ENCODE peak calls at places on chromosomes 4 and X, in six cellular contexts. J is H1, R is H9, T is IMR-90, P is neuronal stem cell, Q is trophoblast cell. Y is an unnamed sample.
A peak's percentile ranks its signal among the peaks of the same experiment; 100 is the strongest.

GRCh38 chr4:150297861-150298474 is 219.7 kb downstream of the DCLK2 start:
- DNase-seq in J (no peak), R (no peak), T (peak; percentile 78), P (peak; percentile 43), Q (peak; percentile 76), Y (peak; percentile 61)

GRCh38 chr4:53490965-53491622 is 100.2 kb downstream of the LNX1 start:
- DNase-seq in J (no peak), R (no peak), T (peak; percentile 93), P (no peak), Q (peak; percentile 82), Y (peak; percentile 82)

GRCh38 chrX:50988649-50989048 is 78.1 kb downstream of the BMP15 start:
- DNase-seq in J (no peak), R (no peak), T (peak; percentile 33), P (no peak), Q (peak; percentile 54), Y (peak; percentile 18)

GRCh38 chrX:21799767-21800166 is 39.6 kb upstream of the MBTPS2 start:
- DNase-seq in J (no peak), R (no peak), T (no peak), P (no peak), Q (no peak), Y (peak; percentile 15)

GRCh38 chr4:8464376-8464775 is 23.8 kb downstream of the TRMT44 start:
- DNase-seq in J (no peak), R (no peak), T (no peak), P (no peak), Q (peak; percentile 89), Y (no peak)

GRCh38 chr4:78567502-78568075 is 16.0 kb downstream of the ANXA3 start:
- DNase-seq in J (no peak), R (no peak), T (no peak), P (no peak), Q (peak; percentile 72), Y (no peak)

GRCh38 chrX:30875957-30876356 is 13.1 kb downstream of the TAB3 start:
- DNase-seq in J (no peak), R (no peak), T (peak; percentile 87), P (no peak), Q (peak; percentile 76), Y (peak; percentile 83)

GRCh38 chrX:338281-338835 is 19.8 kb upstream of the GTPBP6 start:
- DNase-seq in J (no peak), R (no peak), T (no peak), P (no peak), Q (no peak), Y (no peak)

GRCh38 chrX:112058255-112058654 is 24.3 kb downstream of the TRPC5 start:
- DNase-seq in J (no peak), R (no peak), T (peak; percentile 81), P (no peak), Q (peak; percentile 88), Y (peak; percentile 64)

GRCh38 chrX:34631826-34632225 is 25.3 kb downstream of the TMEM47 start:
- DNase-seq in J (no peak), R (no peak), T (peak; percentile 30), P (no peak), Q (no peak), Y (no peak)

GRCh38 chrX:134821370-134821769 is 163.1 kb upstream of the PLAC1 start:
- DNase-seq in J (no peak), R (peak; percentile 30), T (peak; percentile 73), P (no peak), Q (no peak), Y (peak; percentile 87)

GRCh38 chr4:157095716-157096115 is 19.8 kb downstream of the GLRB start:
- DNase-seq in J (no peak), R (no peak), T (no peak), P (no peak), Q (no peak), Y (no peak)

GRCh38 chr4:183362916-183363542 is 40.8 kb upstream of the CLDN24 start:
- DNase-seq in J (no peak), R (no peak), T (peak; percentile 57), P (no peak), Q (no peak), Y (peak; percentile 5)

GRCh38 chr4:152117054-152117453 is 356.2 kb upstream of the GATB start:
- DNase-seq in J (no peak), R (no peak), T (no peak), P (no peak), Q (no peak), Y (no peak)

GRCh38 chr4:74527049-74527448 is 82.1 kb downstream of the AREG start:
- DNase-seq in J (no peak), R (no peak), T (no peak), P (no peak), Q (no peak), Y (peak; percentile 82)

GRCh38 chr4:55363618-55364420 is 17.8 kb downstream of the SRD5A3 start:
- DNase-seq in J (no peak), R (no peak), T (no peak), P (no peak), Q (no peak), Y (no peak)

GRCh38 chrX:74923942-74924448 is 1.3 kb downstream of the NEXMIF start:
- DNase-seq in J (no peak), R (no peak), T (no peak), P (peak; percentile 1), Q (no peak), Y (no peak)

DNA sequence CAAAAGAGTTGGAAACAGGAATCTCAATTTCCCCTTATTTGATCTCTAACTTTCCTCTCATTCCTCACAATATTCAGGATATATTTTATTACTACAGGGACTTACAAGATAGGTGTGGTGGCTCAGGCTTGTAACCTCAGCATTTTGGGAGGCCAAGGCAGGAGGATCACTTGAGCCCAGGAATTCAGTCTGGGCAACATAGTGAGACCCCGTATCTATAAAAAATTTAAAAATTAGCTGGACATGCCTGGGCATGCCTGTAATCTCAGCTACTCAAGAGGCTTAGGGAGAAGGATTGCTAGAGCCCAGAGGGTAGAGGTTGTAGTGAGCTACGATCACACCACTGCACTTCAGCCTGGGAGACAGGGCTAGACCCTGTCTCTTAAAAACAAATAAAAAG is 200.4 kb downstream of the CAMK2D start:
- DNase-seq in J (no peak), R (no peak), T (no peak), P (no peak), Q (no peak), Y (no peak)
- H4K8ac ChIP-seq in J (no peak overlapping the region), R (no peak overlapping the region), T (peak overlapping the region; percentile 76), P (no peak overlapping the region), Q (peak overlapping the region; percentile 16), Y (peak overlapping the region; percentile 24)

DNA sequence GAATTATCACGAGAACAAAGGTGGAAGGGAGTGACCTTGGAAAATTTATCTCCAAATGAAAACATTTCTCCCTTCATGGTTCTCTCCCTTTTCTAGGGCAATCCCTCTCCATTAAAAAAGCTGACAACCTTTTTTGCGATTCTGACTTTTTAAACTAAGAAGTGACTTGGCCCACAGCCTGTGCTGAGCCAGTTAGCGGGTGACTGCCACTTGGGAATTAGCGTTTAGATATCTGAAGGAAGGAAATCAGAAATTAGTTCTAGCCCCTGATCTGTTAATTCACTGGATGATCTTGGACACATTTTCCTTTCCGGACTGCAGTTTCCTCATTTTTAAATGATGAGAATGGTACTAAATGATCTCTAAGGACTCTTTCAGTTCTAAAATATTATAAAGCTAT is 245.0 kb downstream of the FBXO8 start:
- DNase-seq in J (no peak), R (no peak), T (no peak), P (no peak), Q (no peak), Y (no peak)
- H4K91ac ChIP-seq in J (no peak overlapping the region), R (no peak overlapping the region), T (no peak overlapping the region), P (no peak overlapping the region), Q (no peak overlapping the region), Y (no peak overlapping the region)

GRCh38 chr4:122783301-122784215 is 43.1 kb upstream of the FGF2 start:
- DNase-seq in J (peak; percentile 72), R (peak; percentile 94), T (peak; percentile 87), P (peak; percentile 65), Q (peak; percentile 92), Y (peak; percentile 76)

GRCh38 chr4:122787940-122788339 is 38.7 kb upstream of the FGF2 start:
- DNase-seq in J (no peak), R (no peak), T (no peak), P (no peak), Q (no peak), Y (no peak)

GRCh38 chr4:122784261-122784660 is 42.4 kb upstream of the FGF2 start:
- DNase-seq in J (no peak), R (no peak), T (no peak), P (no peak), Q (no peak), Y (no peak)

GRCh38 chr4:122788935-122789334 is 37.7 kb upstream of the FGF2 start:
- DNase-seq in J (no peak), R (no peak), T (no peak), P (no peak), Q (no peak), Y (no peak)

DNA sequence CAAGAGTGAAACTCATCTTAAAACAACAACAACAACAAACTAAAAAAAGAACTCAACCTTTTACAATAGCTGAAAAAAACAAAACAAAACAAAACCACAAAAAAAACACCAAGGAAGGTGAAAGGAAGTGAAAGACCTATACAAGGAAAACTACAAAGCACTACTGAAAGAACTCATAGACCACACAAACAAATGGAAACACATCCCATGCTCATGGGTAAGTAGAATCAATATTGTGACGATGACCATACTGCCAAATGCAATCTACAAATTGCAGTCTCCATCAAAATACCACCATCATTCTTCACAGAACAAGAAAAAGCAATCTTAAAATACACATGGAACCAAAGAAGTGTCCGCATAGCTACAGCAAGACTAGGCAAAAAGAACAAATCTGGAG is 41.5 kb upstream of the FGF2 start:
- DNase-seq in J (no peak), R (no peak), T (no peak), P (no peak), Q (no peak), Y (no peak)
- H4K8ac ChIP-seq in J (no peak overlapping the region), R (no peak overlapping the region), T (no peak overlapping the region), P (no peak overlapping the region), Q (no peak overlapping the region), Y (no peak overlapping the region)

GRCh38 chr4:5051210-5051691 is at the start of gene STK32B:
- DNase-seq in J (peak; percentile 81), R (peak; percentile 77), T (peak; percentile 82), P (peak; percentile 57), Q (no peak), Y (peak; percentile 86)

GRCh38 chr4:5051692-5052423 is 578 bp downstream of the STK32B start:
- DNase-seq in J (peak; percentile 83), R (peak; percentile 56), T (peak; percentile 35), P (peak; percentile 3), Q (no peak), Y (peak; percentile 53)

GRCh38 chr4:5052424-5052702 is 1.1 kb downstream of the STK32B start:
- DNase-seq in J (no peak), R (no peak), T (no peak), P (no peak), Q (no peak), Y (no peak)

GRCh38 chr4:5048721-5049120 is 2.6 kb upstream of the STK32B start:
- DNase-seq in J (no peak), R (no peak), T (no peak), P (no peak), Q (no peak), Y (no peak)

GRCh38 chr4:5050520-5050955 is 742 bp upstream of the STK32B start:
- DNase-seq in J (peak; percentile 82), R (peak; percentile 87), T (peak; percentile 83), P (peak; percentile 68), Q (peak; percentile 51), Y (peak; percentile 86)
- H4K91ac ChIP-seq in J (peak overlapping the region; percentile 10), R (no peak overlapping the region), T (peak overlapping the region; percentile 89), P (no peak overlapping the region), Q (no peak overlapping the region), Y (no peak overlapping the region)

GRCh38 chr4:56978750-56979303 is at the start of gene POLR2B:
- DNase-seq in J (peak; percentile 93), R (peak; percentile 97), T (peak; percentile 89), P (peak; percentile 95), Q (peak; percentile 100), Y (peak; percentile 96)
- H4K8ac ChIP-seq in J (peak within 1 kb of the TSS; percentile 94), R (no peak within 1 kb of the TSS), T (peak within 1 kb of the TSS; percentile 96), P (no peak within 1 kb of the TSS), Q (peak within 1 kb of the TSS; percentile 97), Y (peak within 1 kb of the TSS; percentile 88)

GRCh38 chr4:69727924-69728323 is 32.5 kb downstream of the SULT1B1 start:
- DNase-seq in J (no peak), R (no peak), T (no peak), P (no peak), Q (no peak), Y (no peak)
- H4K91ac ChIP-seq in J (no peak overlapping the region), R (no peak overlapping the region), T (no peak overlapping the region), P (no peak overlapping the region), Q (no peak overlapping the region), Y (no peak overlapping the region)

Y was measured in mesenchymal stem cell.